ENCODE peak calls at places on chromosomes 1 and 21, in five cellular contexts. G is fibroblast of pulmonary artery; T is astrocyte of the spinal cord; N is CD8-positive, alpha-beta T cell; O is stomach. W is an unnamed sample.

GRCh38 chr1:162985816-162986215 is 83.3 kb upstream of the RGS4 start:
- DNase-seq in G (peak; percentile 46), T (peak; percentile 33), N (no peak), O (no peak), W (no peak)

GRCh38 chr1:212155219-212155618 is 119.7 kb downstream of the DTL start:
- DNase-seq in G (no peak), T (no peak), N (no peak), O (no peak), W (no peak)

GRCh38 chr1:162977944-162978568 is 91.1 kb upstream of the RGS4 start:
- DNase-seq in G (no peak), T (no peak), N (no peak), O (no peak), W (no peak)

GRCh38 chr1:109657970-109658369 is 2.1 kb downstream of the GSTM4 start:
- DNase-seq in G (no peak), T (no peak), N (no peak), O (no peak), W (no peak)

GRCh38 chr1:100463809-100464424 is 74.0 kb upstream of the GPR88 start:
- DNase-seq in G (peak; percentile 76), T (peak; percentile 67), N (peak; percentile 50), O (peak; percentile 63), W (no peak)

GRCh38 chr1:193185861-193186714 is at the start of gene B3GALT2:
- DNase-seq in G (peak; percentile 64), T (peak; percentile 44), N (no peak), O (no peak), W (no peak)

GRCh38 chr1:243268751-243269460 is 13.1 kb downstream of the SDCCAG8 start:
- DNase-seq in G (peak; percentile 61), T (peak; percentile 54), N (no peak), O (no peak), W (no peak)

GRCh38 chr1:100896481-100896982 is 642 bp downstream of the SLC30A7 start:
- DNase-seq in G (peak; percentile 62), T (peak; percentile 48), N (peak; percentile 79), O (peak; percentile 43), W (no peak)

GRCh38 chr1:26280333-26281042 is 602 bp downstream of the SH3BGRL3 start:
- DNase-seq in G (no peak), T (no peak), N (peak; percentile 29), O (peak; percentile 27), W (no peak)

GRCh38 chr1:3412376-3412775 is 42.1 kb upstream of the ARHGEF16 start:
- DNase-seq in G (no peak), T (no peak), N (no peak), O (no peak), W (no peak)

GRCh38 chr1:3415260-3415952 is 39.1 kb upstream of the ARHGEF16 start:
- DNase-seq in G (no peak), T (no peak), N (no peak), O (no peak), W (no peak)

GRCh38 chr1:3417082-3417728 is 37.3 kb upstream of the ARHGEF16 start:
- DNase-seq in G (no peak), T (no peak), N (no peak), O (peak; percentile 81), W (no peak)

GRCh38 chr1:3411806-3412205 is 42.7 kb upstream of the ARHGEF16 start:
- DNase-seq in G (no peak), T (no peak), N (no peak), O (no peak), W (no peak)

GRCh38 chr1:3413975-3414710 is 40.3 kb upstream of the ARHGEF16 start:
- DNase-seq in G (no peak), T (no peak), N (no peak), O (no peak), W (no peak)
- TF ChIP-seq CTCF in G (no peak), T (no peak), N (no peak), O (no peak), W (no peak)

GRCh38 chr21:30194701-30195299 is 21.1 kb downstream of the CLDN8 start:
- DNase-seq in G (peak; percentile 60), T (peak; percentile 18), N (no peak), O (no peak), W (no peak)
- TF ChIP-seq CTCF in G (peak; percentile 67), T (peak; percentile 43), N (no peak), O (peak; percentile 19), W (no peak)

DNA sequence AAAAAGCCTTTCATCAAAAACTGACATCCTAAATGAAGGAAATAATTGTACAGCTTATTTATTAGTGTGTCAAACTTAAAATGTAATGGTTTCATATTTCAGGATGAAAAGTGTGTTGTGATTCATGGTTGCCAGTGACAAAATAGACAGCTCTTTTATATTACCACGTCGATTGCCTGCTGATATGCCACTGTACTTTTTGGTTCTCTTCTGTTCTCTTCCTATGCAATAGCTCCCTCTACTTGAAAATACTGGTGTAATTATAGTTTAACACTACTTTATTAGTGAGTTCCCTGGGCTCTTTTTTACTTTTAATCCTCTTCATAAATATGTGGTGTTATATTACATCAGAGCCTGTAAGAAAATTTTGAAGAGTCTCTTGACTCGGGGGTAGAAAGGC is 111.3 kb downstream of the PATJ start:
- DNase-seq in G (peak; percentile 55), T (peak; percentile 30), N (no peak), O (no peak), W (no peak)
- TF ChIP-seq CTCF in G (peak; percentile 43), T (no peak), N (no peak), O (no peak), W (no peak)

DNA sequence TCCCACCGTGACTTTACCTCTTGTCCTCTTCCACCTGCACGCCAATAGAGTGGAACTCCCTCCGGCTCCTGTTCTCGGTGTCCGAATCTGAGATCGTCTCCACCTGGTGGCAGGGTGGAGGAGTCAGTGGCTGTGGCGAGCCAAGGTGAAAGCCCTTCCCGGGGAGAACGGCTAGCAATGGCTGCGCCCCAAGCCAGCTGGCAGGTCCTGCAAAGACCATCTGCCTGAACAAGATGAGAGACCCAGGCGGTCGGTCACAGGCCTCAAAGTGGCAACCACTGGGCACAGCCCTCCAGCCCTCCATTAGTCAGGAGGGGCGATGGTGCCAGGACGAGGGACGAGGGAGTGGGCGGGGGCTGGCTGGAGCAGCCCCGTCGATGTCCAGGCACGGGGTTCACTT is 25.4 kb upstream of the SMIM12 start:
- DNase-seq in G (no peak), T (no peak), N (no peak), O (no peak), W (no peak)
- TF ChIP-seq CTCF in G (no peak), T (no peak), N (no peak), O (no peak), W (no peak)

GRCh38 chr1:81799939-81800740 is 594 bp upstream of the ADGRL2 start:
- DNase-seq in G (peak; percentile 85), T (peak; percentile 85), N (no peak), O (peak; percentile 45), W (no peak)
- TF ChIP-seq CTCF in G (no peak), T (no peak), N (no peak), O (no peak), W (no peak)